ENCODE peak calls at places on chromosomes 4 and X, in nine cellular contexts. R, A, C, O, L, W, D, M and S are unnamed samples.

GRCh38 chr4:157992038-157992706 is 180.7 kb downstream of the GASK1B start:
- ATAC-seq in O (peak), L (no peak), D (peak), C (peak), R (no peak), A (peak), W (peak), M (peak), S (peak)

GRCh38 chrX:134677332-134677731 is 19.1 kb upstream of the PLAC1 start:
- ATAC-seq in L (no peak), D (no peak), M (no peak), O (no peak), C (no peak), A (no peak), R (no peak), W (no peak), S (no peak)

GRCh38 chr4:180855184-180855583 is 1388.0 kb upstream of the TENM3 start:
- ATAC-seq in L (no peak), R (no peak), O (no peak), C (no peak), M (no peak), A (no peak), W (no peak), D (no peak), S (no peak)

GRCh38 chr4:33551244-33551643 is 2693.1 kb downstream of the ARAP2 start:
- ATAC-seq in R (no peak), D (no peak), L (no peak), M (no peak), W (no peak), O (no peak), C (no peak), A (no peak), S (no peak)

GRCh38 chr4:81038636-81039350 is 8.3 kb downstream of the BMP3 start:
- ATAC-seq in A (no peak), M (no peak), D (no peak), L (no peak), R (no peak), O (no peak), C (no peak), W (no peak), S (no peak)

GRCh38 chr4:137819964-137820383 is 287.7 kb upstream of the PCDH18 start:
- ATAC-seq in R (peak), O (peak), C (peak), L (no peak), W (peak), M (peak), A (peak), D (peak), S (no peak)

GRCh38 chr4:6109842-6110560 is 90.3 kb downstream of the JAKMIP1 start:
- ATAC-seq in C (no peak), O (peak), A (peak), M (peak), W (peak), L (no peak), D (no peak), R (peak), S (no peak)

GRCh38 chrX:126489141-126489540 is 63.5 kb downstream of the DCAF12L1 start:
- ATAC-seq in C (no peak), L (no peak), A (no peak), R (no peak), O (no peak), M (no peak), W (no peak), D (no peak), S (no peak)

GRCh38 chr4:108834787-108835384 is 72.0 kb upstream of the ETNPPL start:
- ATAC-seq in A (peak), C (no peak), L (no peak), O (peak), W (peak), D (no peak), R (no peak), M (no peak), S (no peak)

GRCh38 chr4:139403457-139403856 is 50.5 kb upstream of the RAB33B start:
- ATAC-seq in M (no peak), A (no peak), D (no peak), R (peak), O (no peak), W (no peak), L (no peak), C (no peak), S (no peak)
- TF ChIP-seq CTCF in M (no peak), A (no peak), D (no peak), R (peak), O (peak), W (peak), L (no peak), C (no peak), S (no peak)

GRCh38 chr4:4663028-4663427 is 121.2 kb upstream of the STX18 start:
- ATAC-seq in L (no peak), A (no peak), D (no peak), M (no peak), R (peak), O (no peak), C (no peak), W (no peak), S (no peak)

GRCh38 chr4:4658051-4658450 is 116.2 kb upstream of the STX18 start:
- ATAC-seq in A (no peak), R (no peak), L (no peak), O (no peak), D (no peak), M (no peak), W (no peak), C (no peak), S (no peak)

GRCh38 chr4:4656977-4657376 is 115.1 kb upstream of the STX18 start:
- ATAC-seq in D (no peak), C (no peak), O (no peak), M (no peak), A (no peak), L (no peak), R (no peak), W (no peak), S (no peak)

GRCh38 chr4:4662230-4662629 is 120.4 kb upstream of the STX18 start:
- ATAC-seq in L (no peak), R (peak), D (no peak), A (no peak), O (no peak), M (no peak), C (no peak), W (no peak), S (no peak)

DNA sequence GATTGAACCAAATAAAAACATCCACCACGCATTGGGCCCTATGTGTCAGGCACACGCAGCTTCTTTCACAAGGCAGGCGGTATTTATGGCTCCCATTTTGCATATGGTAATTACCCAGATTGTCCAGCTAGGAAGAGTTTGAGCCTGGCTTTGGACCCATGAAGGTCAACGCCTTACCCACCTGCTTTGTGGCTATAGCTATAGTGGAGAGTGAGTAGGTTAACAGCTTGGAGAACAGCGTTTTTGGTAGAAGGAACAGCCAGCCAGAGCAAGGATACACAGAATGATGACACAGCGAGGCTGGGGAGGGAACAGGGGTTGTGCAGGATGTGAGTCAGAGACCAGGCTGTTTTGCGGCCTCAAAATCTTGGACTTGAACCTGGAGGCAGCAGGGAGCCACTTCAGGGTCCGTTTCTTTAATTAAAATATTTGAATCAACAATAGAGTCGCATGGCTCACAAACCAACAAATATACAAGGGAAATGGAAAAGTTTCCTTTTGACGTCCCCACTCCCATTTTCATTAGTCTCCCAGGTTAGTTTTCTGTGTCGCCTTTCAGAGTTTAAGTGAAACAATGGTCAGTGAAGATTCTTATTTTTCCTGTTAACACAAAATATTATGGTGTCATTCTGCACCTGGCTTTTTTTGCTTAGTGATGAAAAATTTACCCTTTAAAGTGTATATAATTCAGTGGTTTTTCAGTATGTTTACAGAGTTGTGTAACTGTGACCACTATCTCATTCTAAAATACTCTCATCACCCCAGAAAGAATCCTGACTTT is 118.2 kb upstream of the STX18 start:
- ATAC-seq in L (no peak), C (peak), M (no peak), A (no peak), W (peak), R (peak), D (no peak), O (peak), S (no peak)
- H3K27ac ChIP-seq in L (no peak), C (no peak), M (no peak), A (no peak), W (no peak), R (peak), D (no peak), O (peak), S (no peak)

GRCh38 chr4:183288955-183289354 is 31.1 kb downstream of the CLDN22 start:
- ATAC-seq in L (no peak), D (no peak), O (no peak), C (no peak), R (no peak), M (peak), W (no peak), A (no peak), S (no peak)
- TF ChIP-seq CTCF in L (no peak), D (no peak), O (no peak), C (no peak), R (no peak), M (no peak), W (peak), A (no peak), S (no peak)

DNA sequence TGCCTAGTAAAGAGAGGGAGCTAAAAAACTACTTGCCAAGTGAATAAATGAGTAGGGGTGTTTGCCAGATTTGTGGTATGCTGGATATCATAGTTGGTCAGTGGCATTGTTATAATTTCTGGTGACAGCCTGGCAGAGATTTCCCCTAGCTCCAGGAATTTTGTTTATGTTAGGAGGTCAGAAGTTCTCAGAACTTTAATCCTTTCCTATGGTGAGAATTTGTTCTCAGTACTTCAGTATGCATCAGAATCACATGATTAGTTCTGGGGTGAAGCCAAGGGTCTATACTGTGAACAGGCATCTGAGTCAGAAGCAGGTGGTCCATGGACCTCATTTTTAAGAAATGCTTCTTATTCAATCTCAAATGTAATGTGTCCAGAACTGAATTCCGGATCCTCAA is 10.5 kb downstream of the RASSF6 start:
- ATAC-seq in M (no peak), R (no peak), L (no peak), C (no peak), A (peak), D (no peak), O (no peak), W (no peak), S (no peak)
- H3K27ac ChIP-seq in M (no peak), R (no peak), L (no peak), C (peak), A (peak), D (no peak), O (peak), W (peak), S (no peak)

GRCh38 chrX:105700316-105700715 is 122.0 kb upstream of the NRK start:
- ATAC-seq in O (no peak), R (no peak), A (no peak), D (no peak), M (no peak), W (no peak), L (no peak), C (no peak), S (no peak)

GRCh38 chrX:105703876-105704275 is 118.5 kb upstream of the NRK start:
- ATAC-seq in M (no peak), C (no peak), D (no peak), A (no peak), R (no peak), L (no peak), W (no peak), O (no peak), S (no peak)

GRCh38 chrX:105706041-105706440 is 116.3 kb upstream of the NRK start:
- ATAC-seq in M (no peak), R (no peak), L (no peak), A (no peak), D (no peak), O (peak), C (no peak), W (no peak), S (no peak)

GRCh38 chrX:105698386-105698785 is 124.0 kb upstream of the NRK start:
- ATAC-seq in D (no peak), W (no peak), O (no peak), A (no peak), L (no peak), R (no peak), C (no peak), M (no peak), S (no peak)

DNA sequence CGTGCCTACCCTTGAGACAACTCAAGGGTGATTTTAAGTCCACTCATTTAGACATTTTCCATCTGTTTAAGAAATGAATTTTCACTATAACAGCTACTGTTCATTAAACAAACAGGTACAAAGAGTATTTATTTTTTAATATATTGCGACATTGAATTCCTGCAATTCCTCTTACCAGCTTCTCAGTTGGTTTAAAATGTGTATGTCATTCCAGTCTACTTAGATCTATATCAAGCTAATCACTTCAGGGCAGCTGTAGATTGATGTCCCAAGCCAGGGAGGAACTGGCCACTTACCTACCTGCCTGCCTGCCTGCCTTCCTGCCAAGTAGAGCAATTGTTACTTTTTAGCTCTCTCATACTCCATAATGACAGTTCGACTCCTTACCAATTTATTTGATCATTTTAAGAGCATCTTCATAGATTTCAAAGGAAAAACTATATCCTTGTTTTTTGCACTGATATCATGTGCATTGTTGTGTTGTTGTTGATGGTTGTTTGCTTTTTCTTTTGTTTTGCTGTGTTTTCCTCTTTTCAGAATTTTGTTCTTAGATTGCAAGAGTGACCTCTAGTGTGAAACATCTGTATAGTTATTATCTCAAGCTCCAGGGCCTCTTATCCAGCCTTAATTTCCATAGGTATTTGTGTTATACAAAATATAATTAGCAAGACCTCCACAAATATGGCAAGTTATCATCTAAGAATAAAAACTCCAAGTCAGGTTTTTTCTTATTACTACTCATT is 120.9 kb upstream of the NRK start:
- ATAC-seq in R (no peak), C (no peak), O (peak), D (no peak), W (no peak), A (no peak), M (no peak), L (no peak), S (no peak)
- TF ChIP-seq CTCF in R (peak), C (no peak), O (peak), D (no peak), W (peak), A (peak), M (peak), L (no peak), S (no peak)